ENCODE peak calls at places on chromosomes 1 and 21, in five cellular contexts. One of them, this sample, is unnamed.

GRCh38 chr1:64909021-64909420 is 57.3 kb downstream of the JAK1 start:
- DNase-seq in activated CD4-positive, alpha-beta T cell treated with anti-CD3 and anti-CD28 coated beads for 24 hours: no peak
- DNase-seq in small intestine: no peak
- DNase-seq in glutamatergic neuron: no peak
- DNase-seq in nucleus accumbens: no peak
- DNase-seq in this sample: no peak

GRCh38 chr21:38228115-38228514 is 28.7 kb upstream of the KCNJ15 start:
- DNase-seq in small intestine: no peak
- DNase-seq in glutamatergic neuron: no peak
- DNase-seq in nucleus accumbens: no peak
- DNase-seq in activated CD4-positive, alpha-beta T cell treated with anti-CD3 and anti-CD28 coated beads for 24 hours: no peak
- DNase-seq in this sample: peak; percentile 19

GRCh38 chr1:159339517-159339916 is 37.4 kb downstream of the FCER1A start:
- DNase-seq in small intestine: peak; percentile 48
- DNase-seq in activated CD4-positive, alpha-beta T cell treated with anti-CD3 and anti-CD28 coated beads for 24 hours: no peak
- DNase-seq in glutamatergic neuron: no peak
- DNase-seq in nucleus accumbens: no peak
- DNase-seq in this sample: no peak

GRCh38 chr1:11787804-11788436 is 17.8 kb downstream of the MTHFR start:
- DNase-seq in activated CD4-positive, alpha-beta T cell treated with anti-CD3 and anti-CD28 coated beads for 24 hours: no peak
- DNase-seq in glutamatergic neuron: no peak
- DNase-seq in small intestine: no peak
- DNase-seq in nucleus accumbens: no peak
- DNase-seq in this sample: no peak

GRCh38 chr1:234212764-234213406 is 160.4 kb upstream of the COA6 start:
- DNase-seq in glutamatergic neuron: no peak
- DNase-seq in nucleus accumbens: no peak
- DNase-seq in activated CD4-positive, alpha-beta T cell treated with anti-CD3 and anti-CD28 coated beads for 24 hours: no peak
- DNase-seq in small intestine: peak; percentile 26
- DNase-seq in this sample: peak; percentile 43

GRCh38 chr1:23555949-23556640 is 3.2 kb downstream of the ID3 start:
- DNase-seq in small intestine: peak; percentile 77
- DNase-seq in glutamatergic neuron: no peak
- DNase-seq in nucleus accumbens: no peak
- DNase-seq in activated CD4-positive, alpha-beta T cell treated with anti-CD3 and anti-CD28 coated beads for 24 hours: no peak
- DNase-seq in this sample: peak; percentile 76

GRCh38 chr1:93839756-93840155 is 39.2 kb downstream of the DNTTIP2 start:
- DNase-seq in nucleus accumbens: no peak
- DNase-seq in glutamatergic neuron: no peak
- DNase-seq in small intestine: no peak
- DNase-seq in activated CD4-positive, alpha-beta T cell treated with anti-CD3 and anti-CD28 coated beads for 24 hours: no peak
- DNase-seq in this sample: no peak

GRCh38 chr1:58618303-58618702 is 41.3 kb upstream of the TACSTD2 start:
- DNase-seq in small intestine: no peak
- DNase-seq in glutamatergic neuron: no peak
- DNase-seq in nucleus accumbens: no peak
- DNase-seq in activated CD4-positive, alpha-beta T cell treated with anti-CD3 and anti-CD28 coated beads for 24 hours: no peak
- DNase-seq in this sample: no peak

GRCh38 chr1:54666333-54666732 is 24.7 kb downstream of the MROH7 start:
- DNase-seq in glutamatergic neuron: no peak
- DNase-seq in small intestine: no peak
- DNase-seq in activated CD4-positive, alpha-beta T cell treated with anti-CD3 and anti-CD28 coated beads for 24 hours: no peak
- DNase-seq in nucleus accumbens: no peak
- DNase-seq in this sample: no peak

GRCh38 chr1:28801461-28801860 is 10.5 kb upstream of the OPRD1 start:
- DNase-seq in nucleus accumbens: no peak
- DNase-seq in activated CD4-positive, alpha-beta T cell treated with anti-CD3 and anti-CD28 coated beads for 24 hours: no peak
- DNase-seq in glutamatergic neuron: no peak
- DNase-seq in small intestine: no peak
- DNase-seq in this sample: no peak

GRCh38 chr1:204623365-204623893 is 62.1 kb downstream of the LRRN2 start:
- DNase-seq in glutamatergic neuron: no peak
- DNase-seq in activated CD4-positive, alpha-beta T cell treated with anti-CD3 and anti-CD28 coated beads for 24 hours: no peak
- DNase-seq in nucleus accumbens: no peak
- DNase-seq in small intestine: peak; percentile 91
- DNase-seq in this sample: no peak

GRCh38 chr1:221766210-221766609 is 24.3 kb upstream of the DUSP10 start:
- DNase-seq in small intestine: no peak
- DNase-seq in activated CD4-positive, alpha-beta T cell treated with anti-CD3 and anti-CD28 coated beads for 24 hours: no peak
- DNase-seq in nucleus accumbens: no peak
- DNase-seq in glutamatergic neuron: no peak
- DNase-seq in this sample: no peak

GRCh38 chr21:37527103-37527502 is 160.5 kb downstream of the DYRK1A start:
- DNase-seq in small intestine: no peak
- DNase-seq in nucleus accumbens: no peak
- DNase-seq in glutamatergic neuron: no peak
- DNase-seq in activated CD4-positive, alpha-beta T cell treated with anti-CD3 and anti-CD28 coated beads for 24 hours: no peak
- DNase-seq in this sample: no peak

GRCh38 chr1:6502000-6502891 is 10.8 kb upstream of the PLEKHG5 start:
- DNase-seq in glutamatergic neuron: no peak
- DNase-seq in small intestine: no peak
- DNase-seq in activated CD4-positive, alpha-beta T cell treated with anti-CD3 and anti-CD28 coated beads for 24 hours: no peak
- DNase-seq in nucleus accumbens: no peak
- DNase-seq in this sample: no peak

GRCh38 chr1:29259802-29260441 is 23.6 kb downstream of the PTPRU start:
- DNase-seq in nucleus accumbens: no peak
- DNase-seq in activated CD4-positive, alpha-beta T cell treated with anti-CD3 and anti-CD28 coated beads for 24 hours: peak; percentile 45
- DNase-seq in small intestine: peak; percentile 38
- DNase-seq in glutamatergic neuron: peak; percentile 69
- DNase-seq in this sample: peak; percentile 77

GRCh38 chr1:239260779-239261286 is 125.5 kb upstream of the CHRM3 start:
- DNase-seq in activated CD4-positive, alpha-beta T cell treated with anti-CD3 and anti-CD28 coated beads for 24 hours: no peak
- DNase-seq in small intestine: peak; percentile 59
- DNase-seq in nucleus accumbens: no peak
- DNase-seq in glutamatergic neuron: no peak
- DNase-seq in this sample: no peak

GRCh38 chr1:89603651-89604413 is 29.1 kb upstream of the LRRC8C start:
- DNase-seq in activated CD4-positive, alpha-beta T cell treated with anti-CD3 and anti-CD28 coated beads for 24 hours: no peak
- DNase-seq in small intestine: no peak
- DNase-seq in glutamatergic neuron: no peak
- DNase-seq in nucleus accumbens: no peak
- DNase-seq in this sample: no peak

GRCh38 chr21:45154511-45155508 is 80.4 kb downstream of the ADARB1 start:
- DNase-seq in glutamatergic neuron: no peak
- DNase-seq in nucleus accumbens: no peak
- DNase-seq in small intestine: peak; percentile 32
- DNase-seq in activated CD4-positive, alpha-beta T cell treated with anti-CD3 and anti-CD28 coated beads for 24 hours: no peak
- DNase-seq in this sample: no peak

GRCh38 chr1:181763736-181764135 is 280.4 kb downstream of the CACNA1E start:
- DNase-seq in glutamatergic neuron: no peak
- DNase-seq in small intestine: no peak
- DNase-seq in activated CD4-positive, alpha-beta T cell treated with anti-CD3 and anti-CD28 coated beads for 24 hours: no peak
- DNase-seq in nucleus accumbens: no peak
- DNase-seq in this sample: no peak

GRCh38 chr1:204296431-204296988 is 63.2 kb downstream of the PLEKHA6 start:
- DNase-seq in glutamatergic neuron: no peak
- DNase-seq in nucleus accumbens: no peak
- DNase-seq in small intestine: no peak
- DNase-seq in activated CD4-positive, alpha-beta T cell treated with anti-CD3 and anti-CD28 coated beads for 24 hours: no peak
- DNase-seq in this sample: peak; percentile 39

GRCh38 chr1:111205724-111206070 is 5.3 kb upstream of the DENND2D start:
- DNase-seq in nucleus accumbens: no peak
- DNase-seq in glutamatergic neuron: no peak
- DNase-seq in small intestine: no peak
- DNase-seq in activated CD4-positive, alpha-beta T cell treated with anti-CD3 and anti-CD28 coated beads for 24 hours: no peak
- DNase-seq in this sample: no peak

GRCh38 chr1:26771643-26772321 is 16.0 kb upstream of the PIGV start:
- DNase-seq in nucleus accumbens: no peak
- DNase-seq in small intestine: peak; percentile 34
- DNase-seq in glutamatergic neuron: no peak
- DNase-seq in activated CD4-positive, alpha-beta T cell treated with anti-CD3 and anti-CD28 coated beads for 24 hours: no peak
- DNase-seq in this sample: no peak

GRCh38 chr1:216456682-216457081 is 33.4 kb upstream of the USH2A start:
- DNase-seq in nucleus accumbens: no peak
- DNase-seq in small intestine: no peak
- DNase-seq in activated CD4-positive, alpha-beta T cell treated with anti-CD3 and anti-CD28 coated beads for 24 hours: no peak
- DNase-seq in glutamatergic neuron: no peak
- DNase-seq in this sample: peak; percentile 14

GRCh38 chr21:39281853-39282252 is 31.6 kb downstream of the BRWD1 start:
- DNase-seq in glutamatergic neuron: no peak
- DNase-seq in small intestine: no peak
- DNase-seq in activated CD4-positive, alpha-beta T cell treated with anti-CD3 and anti-CD28 coated beads for 24 hours: no peak
- DNase-seq in nucleus accumbens: no peak
- DNase-seq in this sample: no peak

This sample was measured in WTC11.